ENCODE peak calls at places on chromosomes 4 and X, in five cellular contexts. H is testis, J is uterus, S is left colon, F is GM23248. D is an unnamed sample.
A peak's percentile ranks its signal among the peaks of the same experiment; 100 is the strongest.

GRCh38 chr4:119735136-119735770 is 106.6 kb upstream of the PDE5A start:
- DNase-seq in H (no peak), J (no peak), S (no peak), F (peak; percentile 86), D (no peak)

GRCh38 chr4:152680988-152681731 is 1.4 kb upstream of the TMEM154 start:
- DNase-seq in H (no peak), J (no peak), S (no peak), F (peak; percentile 83), D (no peak)

GRCh38 chr4:186724048-186724860 is 598 bp upstream of the FAT1 start:
- DNase-seq in H (peak; percentile 49), J (peak; percentile 25), S (peak; percentile 44), F (peak; percentile 76), D (peak; percentile 68)

GRCh38 chr4:101169044-101170014 is 178.0 kb downstream of the PPP3CA start:
- DNase-seq in H (peak; percentile 68), J (peak; percentile 48), S (peak; percentile 64), F (peak; percentile 70), D (no peak)

GRCh38 chr4:156335721-156336120 is 382.1 kb upstream of the CTSO start:
- DNase-seq in H (no peak), J (no peak), S (no peak), F (no peak), D (no peak)

GRCh38 chr4:110347805-110348204 is 128.2 kb upstream of the ENPEP start:
- DNase-seq in H (no peak), J (no peak), S (no peak), F (no peak), D (no peak)

GRCh38 chrX:153769865-153770605 is 6.0 kb downstream of the PLXNB3 start:
- DNase-seq in H (no peak), J (no peak), S (no peak), F (no peak), D (no peak)

GRCh38 chr4:7285244-7286122 is 93.1 kb downstream of the SORCS2 start:
- DNase-seq in H (no peak), J (peak; percentile 50), S (no peak), F (no peak), D (no peak)

GRCh38 chrX:103157511-103158316 is 57.2 kb upstream of the BEX4 start:
- DNase-seq in H (peak; percentile 46), J (no peak), S (no peak), F (peak; percentile 52), D (peak; percentile 49)

D was measured in pancreas.